ENCODE peak calls at places on chromosomes 16 and 17, in four cellular contexts. X is endothelial cell of umbilical vein, F is breast epithelium, L is ovary. O is an unnamed sample.
A peak's percentile ranks its signal among the peaks of the same experiment; 100 is the strongest.

GRCh38 chr16:63981639-63982038 is 1140.2 kb downstream of the CDH11 start:
- DNase-seq in L (no peak), F (no peak), X (no peak), O (no peak)

GRCh38 chr17:71361691-71362450 is 758.9 kb upstream of the SOX9 start:
- DNase-seq in F (no peak), L (no peak), X (no peak), O (no peak)

GRCh38 chr17:14926526-14927122 is 338.5 kb downstream of the PMP22 start:
- DNase-seq in X (peak; percentile 38), L (peak; percentile 23), F (no peak), O (peak; percentile 21)

GRCh38 chr16:78479723-78480122 is 380.3 kb downstream of the WWOX start:
- DNase-seq in L (no peak), F (no peak), X (no peak), O (no peak)

GRCh38 chr16:58661199-58661830 is 23.3 kb downstream of the SLC38A7 start:
- DNase-seq in F (no peak), L (no peak), X (peak; percentile 81), O (peak; percentile 88)

GRCh38 chr17:39073916-39074315 is 77.5 kb downstream of the PLXDC1 start:
- DNase-seq in F (no peak), L (no peak), X (no peak), O (no peak)

GRCh38 chr17:57747221-57748017 is 2.3 kb upstream of the CCDC182 start:
- DNase-seq in X (peak; percentile 74), F (no peak), L (peak; percentile 28), O (peak; percentile 69)

GRCh38 chr17:63480826-63481487 is 4.1 kb downstream of the ACE start:
- DNase-seq in L (no peak), F (no peak), X (no peak), O (no peak)

GRCh38 chr17:46121841-46122485 is 71.3 kb downstream of the KANSL1 start:
- DNase-seq in X (no peak), F (no peak), L (no peak), O (no peak)

GRCh38 chr16:85126731-85127662 is 14.7 kb upstream of the CIBAR2 start:
- DNase-seq in X (peak; percentile 88), L (peak; percentile 54), F (no peak), O (no peak)

GRCh38 chr17:50169121-50169764 is 3.4 kb downstream of the SGCA start:
- DNase-seq in L (no peak), X (peak; percentile 65), F (no peak), O (peak; percentile 60)

GRCh38 chr17:60134396-60135159 is 15.2 kb upstream of the CA4 start:
- DNase-seq in X (peak; percentile 70), F (peak; percentile 10), L (no peak), O (no peak)

GRCh38 chr16:70601576-70602575 is 44.5 kb upstream of the IL34 start:
- DNase-seq in L (no peak), X (no peak), F (no peak), O (no peak)

GRCh38 chr17:68382582-68383085 is 74.7 kb downstream of the WIPI1 start:
- DNase-seq in F (no peak), L (no peak), X (no peak), O (no peak)

GRCh38 chr17:69159418-69159817 is 17.7 kb upstream of the ABCA6 start:
- DNase-seq in X (no peak), F (no peak), L (no peak), O (no peak)

GRCh38 chr16:11524098-11524760 is 62.5 kb downstream of the LITAF start:
- DNase-seq in L (no peak), F (no peak), X (no peak), O (no peak)

GRCh38 chr16:66444049-66444481 is 17.0 kb downstream of the BEAN1 start:
- DNase-seq in L (no peak), F (no peak), X (no peak), O (no peak)

DNA sequence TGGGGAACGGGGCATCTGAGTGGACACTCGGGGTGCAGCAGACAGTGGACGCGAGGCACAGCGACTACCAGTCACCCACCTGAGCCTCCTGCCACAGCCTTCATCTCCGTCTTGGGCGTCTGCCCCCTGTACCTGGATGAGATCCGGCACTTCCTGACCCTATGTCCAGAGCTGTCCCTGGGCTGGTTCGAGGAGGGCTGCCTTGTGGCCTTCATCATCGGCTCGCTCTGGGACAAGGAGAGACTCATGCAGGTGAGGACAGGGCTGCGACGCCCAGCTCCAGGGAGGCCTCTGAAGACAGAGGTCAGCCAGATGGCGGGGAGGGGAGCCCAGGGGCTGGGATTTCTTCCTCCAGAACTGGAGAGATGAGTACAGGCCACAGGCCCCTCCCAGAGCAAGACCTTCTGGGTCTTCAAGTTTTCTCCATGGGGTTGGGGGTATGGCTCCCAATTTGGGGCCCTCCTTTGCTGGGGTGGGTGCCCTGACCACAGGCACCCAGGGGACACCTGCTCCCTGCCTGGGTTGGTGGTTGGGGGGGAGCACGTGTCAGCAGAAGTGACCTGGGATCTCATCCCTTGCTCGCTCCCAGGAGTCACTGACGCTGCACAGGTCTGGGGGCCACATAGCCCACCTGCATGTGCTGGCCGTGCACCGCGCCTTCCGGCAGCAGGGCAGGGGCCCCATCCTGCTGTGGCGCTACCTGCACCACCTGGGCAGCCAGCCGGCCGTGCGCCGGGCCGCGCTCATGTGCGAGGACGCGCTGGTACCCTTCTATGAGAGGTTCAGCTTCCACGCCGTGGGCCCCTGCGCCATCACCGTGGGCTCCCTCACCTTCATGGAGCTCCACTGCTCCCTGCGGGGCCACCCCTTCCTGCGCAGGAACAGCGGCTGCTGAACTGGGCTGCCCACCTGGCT is 1.9 kb downstream of the AANAT start:
- DNase-seq in X (no peak), L (no peak), F (no peak), O (no peak)
- TF ChIP-seq POLR2A in X (no peak), L (no peak), F (no peak), O (no peak)

GRCh38 chr17:44556854-44557606 is at the start of gene FZD2:
- DNase-seq in F (peak; percentile 63), X (peak; percentile 92), L (peak; percentile 88), O (peak; percentile 97)
- TF ChIP-seq POLR2A in F (no peak), X (no peak), L (no peak), O (peak; percentile 67)

DNA sequence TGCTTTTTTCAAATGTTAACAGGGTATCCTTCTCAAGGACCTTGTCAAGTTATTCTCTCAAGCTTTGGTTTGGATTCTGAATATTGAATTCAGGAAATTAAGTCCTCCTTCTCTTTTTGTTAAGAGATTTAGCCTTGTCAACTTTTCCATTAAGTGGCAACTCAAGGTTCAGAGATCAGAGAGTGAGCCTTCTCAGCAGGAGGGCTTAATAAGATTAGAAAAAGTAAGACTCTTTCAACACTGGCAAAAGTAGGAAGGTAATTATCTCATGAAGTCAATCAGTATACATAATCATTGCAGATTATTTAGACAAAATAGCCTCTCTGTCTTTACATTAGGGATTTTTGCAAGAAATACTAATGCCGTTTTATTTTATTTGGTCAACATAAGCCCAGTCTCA is 330.7 kb downstream of the KIF2B start:
- DNase-seq in F (no peak), X (no peak), L (no peak), O (no peak)
- TF ChIP-seq POLR2A in F (no peak), X (no peak), L (no peak), O (no peak)

GRCh38 chr17:48576479-48577309 is 1.5 kb downstream of the HOXB4 start:
- DNase-seq in L (no peak), X (peak; percentile 49), F (no peak), O (no peak)
- TF ChIP-seq POLR2A in L (no peak), X (peak; percentile 16), F (no peak), O (no peak)

DNA sequence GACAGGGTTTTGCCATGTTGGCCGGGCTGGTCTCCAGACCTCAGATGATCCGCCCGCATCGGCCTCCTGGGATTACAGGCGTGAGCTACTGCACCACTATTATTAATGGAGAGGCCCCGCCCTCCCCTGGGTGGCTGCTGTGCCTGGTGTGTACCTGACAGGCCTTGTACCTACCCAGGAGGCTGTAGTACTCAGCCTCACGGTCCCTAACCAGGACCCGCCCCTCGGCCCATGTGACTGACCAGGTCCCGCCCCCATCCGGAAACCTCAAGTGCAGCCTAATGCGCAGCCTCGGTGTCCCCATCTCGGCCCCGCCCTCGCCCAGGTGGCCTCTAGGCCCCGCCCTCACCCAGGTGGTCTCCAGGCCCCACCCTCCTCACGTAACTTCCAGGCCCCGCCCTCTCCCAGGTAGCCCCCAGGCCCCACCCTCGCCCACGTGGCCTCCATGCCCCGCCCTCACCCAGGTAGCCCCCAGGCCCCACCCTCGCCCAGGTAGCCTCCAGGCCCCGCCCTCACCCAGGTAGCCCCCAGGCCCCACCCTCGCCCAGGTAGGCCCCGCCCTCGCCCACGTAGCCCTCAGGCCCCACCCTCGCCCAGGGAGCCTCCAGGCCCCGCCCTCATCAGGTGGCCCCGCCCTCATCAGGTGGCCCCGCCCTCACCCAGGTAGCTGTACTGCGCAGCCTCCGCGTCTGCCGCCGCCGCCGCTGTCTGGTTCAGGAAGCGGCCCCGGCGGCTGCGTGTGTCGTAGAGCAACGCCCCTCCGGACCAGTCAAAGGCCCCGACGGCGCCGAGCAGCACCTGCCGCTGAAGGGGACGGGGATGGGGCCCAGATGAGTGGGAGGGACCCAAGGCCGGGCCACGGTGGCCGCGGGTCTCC is 31.0 kb downstream of the HASPIN start:
- DNase-seq in F (peak; percentile 95), X (no peak), L (peak; percentile 44), O (no peak)
- TF ChIP-seq POLR2A in F (no peak), X (no peak), L (no peak), O (no peak)

GRCh38 chr17:30375661-30376060 is 3.1 kb upstream of the CPD start:
- DNase-seq in X (no peak), F (no peak), L (no peak), O (no peak)

GRCh38 chr17:30369995-30370394 is 8.7 kb upstream of the CPD start:
- DNase-seq in X (no peak), F (no peak), L (no peak), O (no peak)

GRCh38 chr17:30376621-30377452 is 1.9 kb upstream of the CPD start:
- DNase-seq in X (no peak), F (no peak), L (peak; percentile 36), O (no peak)

GRCh38 chr17:30368896-30369720 is 9.6 kb upstream of the CPD start:
- DNase-seq in X (no peak), F (no peak), L (no peak), O (no peak)

GRCh38 chr17:30372755-30373154 is 6.0 kb upstream of the CPD start:
- DNase-seq in L (no peak), F (no peak), X (no peak), O (peak; percentile 49)
- TF ChIP-seq POLR2A in L (no peak), F (no peak), X (no peak), O (no peak)

GRCh38 chr16:27314986-27315332 is 1.2 kb downstream of the IL4R start:
- DNase-seq in X (no peak), L (no peak), F (no peak), O (no peak)

GRCh38 chr16:27311897-27312303 is 1.9 kb upstream of the IL4R start:
- DNase-seq in L (no peak), F (no peak), X (no peak), O (no peak)

GRCh38 chr16:27314161-27314723 is 468 bp downstream of the IL4R start:
- DNase-seq in L (no peak), X (peak; percentile 91), F (no peak), O (peak; percentile 65)

GRCh38 chr16:27312580-27313421 is 973 bp upstream of the IL4R start:
- DNase-seq in F (no peak), L (no peak), X (no peak), O (no peak)

GRCh38 chr16:27313422-27314160 is at the start of gene IL4R:
- DNase-seq in X (peak; percentile 59), L (no peak), F (no peak), O (peak; percentile 55)
- TF ChIP-seq POLR2A in X (no peak), L (no peak), F (no peak), O (peak; percentile 64)

O was measured in H54.